ENCODE peak calls at places on chromosomes 2 and 18, in five cellular contexts. O, B, Y, W and J are unnamed samples.

GRCh38 chr2:55587-56448 is 9.5 kb upstream of the FAM110C start:
- DNase-seq in Y (no peak), B (no peak), W (no peak), O (no peak), J (no peak)

GRCh38 chr2:201797175-201797840 is 9.0 kb upstream of the CDK15 start:
- DNase-seq in B (no peak), O (peak; percentile 52), W (no peak), Y (no peak), J (no peak)

GRCh38 chr2:239516286-239516953 is 115.6 kb upstream of the HDAC4 start:
- DNase-seq in O (no peak), B (no peak), Y (no peak), W (no peak), J (no peak)

GRCh38 chr2:187013058-187013457 is 164.1 kb upstream of the ZSWIM2 start:
- DNase-seq in B (no peak), Y (no peak), O (no peak), W (no peak), J (no peak)

GRCh38 chr2:23606196-23606595 is 221.2 kb downstream of the KLHL29 start:
- DNase-seq in O (no peak), Y (no peak), W (no peak), B (no peak), J (no peak)

GRCh38 chr2:26008851-26009566 is 24.9 kb upstream of the RAB10 start:
- DNase-seq in W (peak; percentile 64), O (peak; percentile 94), Y (no peak), B (peak; percentile 73), J (no peak)

GRCh38 chr2:241136191-241136590 is 13.1 kb downstream of the PASK start:
- DNase-seq in O (no peak), Y (no peak), W (no peak), B (no peak), J (no peak)

GRCh38 chr2:134782792-134783191 is 55.6 kb upstream of the ACMSD start:
- DNase-seq in Y (peak; percentile 49), W (peak; percentile 26), B (no peak), O (peak; percentile 7), J (peak; percentile 25)

GRCh38 chr18:22594155-22594690 is 176.5 kb upstream of the CTAGE1 start:
- DNase-seq in O (no peak), Y (no peak), W (no peak), B (no peak), J (no peak)

GRCh38 chr2:46937457-46937856 is 21.9 kb upstream of the MCFD2 start:
- DNase-seq in O (no peak), W (no peak), Y (no peak), B (no peak), J (no peak)

GRCh38 chr18:50194623-50195532 is at the start of gene MYO5B:
- DNase-seq in B (peak; percentile 91), W (no peak), O (no peak), Y (peak; percentile 88), J (peak; percentile 83)

GRCh38 chr18:25814841-25815458 is 275.5 kb downstream of the SS18 start:
- DNase-seq in Y (peak; percentile 28), W (no peak), B (no peak), O (no peak), J (peak; percentile 36)

GRCh38 chr2:235595420-235596010 is 101.7 kb downstream of the AGAP1 start:
- DNase-seq in O (peak; percentile 71), Y (peak; percentile 66), W (peak; percentile 85), B (peak; percentile 71), J (peak; percentile 64)

GRCh38 chr2:19226871-19227270 is 131.6 kb downstream of the OSR1 start:
- DNase-seq in W (no peak), B (no peak), O (no peak), Y (no peak), J (no peak)

GRCh38 chr2:71685941-71686611 is 232.7 kb downstream of the DYSF start:
- DNase-seq in Y (no peak), W (no peak), O (no peak), B (no peak), J (no peak)

GRCh38 chr2:8514748-8515389 is 167.0 kb upstream of the ID2 start:
- DNase-seq in B (no peak), O (no peak), Y (peak; percentile 80), W (no peak), J (peak; percentile 77)

GRCh38 chr18:48721308-48721707 is 182.5 kb downstream of the CTIF start:
- DNase-seq in Y (no peak), W (no peak), O (no peak), B (no peak), J (no peak)

DNA sequence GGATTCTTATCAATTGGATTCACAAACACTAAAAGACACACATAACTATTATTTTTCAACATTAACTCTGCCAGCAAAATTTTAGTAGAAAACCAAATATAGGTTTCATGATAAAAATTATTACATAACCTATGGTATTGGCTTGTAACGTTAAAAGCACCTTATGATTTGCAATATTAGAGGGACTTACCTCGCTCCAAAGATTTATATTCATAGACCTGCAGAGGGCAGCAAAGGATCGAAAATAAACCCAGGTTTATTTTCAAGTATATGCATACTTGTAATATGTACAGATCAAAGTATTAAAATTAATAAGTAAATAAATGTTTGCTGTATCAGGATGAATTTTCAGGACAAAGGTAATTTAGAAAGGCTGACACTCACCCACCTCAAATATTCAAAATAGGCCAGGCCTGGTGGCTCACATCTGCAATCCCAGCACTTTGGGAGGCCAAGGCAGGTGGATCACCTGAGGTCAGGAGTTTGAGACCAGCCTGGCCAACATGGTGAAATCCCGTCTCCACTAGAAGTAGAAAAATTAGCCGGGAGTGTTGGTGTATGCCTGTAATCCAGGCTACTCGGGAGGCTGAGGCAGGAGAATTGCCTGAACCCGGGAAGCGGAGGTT is 45.3 kb downstream of the LRPPRC start:
- DNase-seq in W (peak; percentile 59), O (no peak), B (no peak), Y (peak; percentile 7), J (peak; percentile 11)
- TF ChIP-seq CTCF in W (no peak), O (peak; percentile 26), B (peak; percentile 19), Y (peak; percentile 29), J (peak; percentile 37)

GRCh38 chr2:205324355-205324754 is 357.9 kb upstream of the NRP2 start:
- DNase-seq in Y (no peak), W (no peak), O (no peak), B (no peak), J (no peak)

GRCh38 chr2:205321240-205321639 is 361.1 kb upstream of the NRP2 start:
- DNase-seq in O (no peak), B (no peak), Y (no peak), W (no peak), J (no peak)

GRCh38 chr2:205323929-205324328 is 358.4 kb upstream of the NRP2 start:
- DNase-seq in W (no peak), O (peak; percentile 3), B (no peak), Y (no peak), J (no peak)
- TF ChIP-seq CTCF in W (no peak), O (peak; percentile 35), B (no peak), Y (peak; percentile 43), J (peak; percentile 21)

GRCh38 chr2:57941826-57942225 is 104.8 kb upstream of the VRK2 start:
- DNase-seq in O (no peak), Y (no peak), W (no peak), B (no peak), J (no peak)

GRCh38 chr2:57943271-57943670 is 103.3 kb upstream of the VRK2 start:
- DNase-seq in O (peak; percentile 50), Y (no peak), B (no peak), W (no peak), J (no peak)

GRCh38 chr2:57947398-57947797 is 99.2 kb upstream of the VRK2 start:
- DNase-seq in B (no peak), O (no peak), Y (no peak), W (no peak), J (no peak)
- TF ChIP-seq CTCF in B (no peak), O (no peak), Y (no peak), W (no peak), J (no peak)

GRCh38 chr2:198930170-198930569 is 527.6 kb downstream of the SATB2 start:
- DNase-seq in O (no peak), W (no peak), B (no peak), Y (no peak), J (no peak)
- TF ChIP-seq CTCF in O (peak; percentile 17), W (no peak), B (no peak), Y (no peak), J (peak; percentile 11)

DNA sequence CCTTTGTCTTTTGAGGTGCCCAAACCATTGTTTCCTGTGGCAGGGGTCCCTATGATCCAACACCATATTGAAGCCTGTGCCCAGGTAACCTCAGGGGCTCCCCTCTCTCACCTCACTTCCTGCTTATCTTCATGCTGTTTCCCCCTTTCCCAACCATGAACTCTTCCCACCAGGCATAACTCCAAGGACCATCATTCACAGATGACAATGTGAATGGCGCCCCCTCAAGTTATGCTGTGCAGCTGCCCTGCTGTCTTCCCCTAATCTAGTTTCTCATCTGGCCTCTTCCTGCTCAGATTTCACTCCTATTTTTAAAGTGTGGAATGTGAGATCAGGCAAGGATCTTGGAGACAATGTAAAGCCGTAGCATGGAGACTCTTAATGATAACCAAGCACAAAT is 1.4 kb downstream of the GMPPA start:
- DNase-seq in O (no peak), B (no peak), W (no peak), Y (no peak), J (no peak)
- TF ChIP-seq CTCF in O (peak; percentile 56), B (no peak), W (peak; percentile 17), Y (no peak), J (no peak)

DNA sequence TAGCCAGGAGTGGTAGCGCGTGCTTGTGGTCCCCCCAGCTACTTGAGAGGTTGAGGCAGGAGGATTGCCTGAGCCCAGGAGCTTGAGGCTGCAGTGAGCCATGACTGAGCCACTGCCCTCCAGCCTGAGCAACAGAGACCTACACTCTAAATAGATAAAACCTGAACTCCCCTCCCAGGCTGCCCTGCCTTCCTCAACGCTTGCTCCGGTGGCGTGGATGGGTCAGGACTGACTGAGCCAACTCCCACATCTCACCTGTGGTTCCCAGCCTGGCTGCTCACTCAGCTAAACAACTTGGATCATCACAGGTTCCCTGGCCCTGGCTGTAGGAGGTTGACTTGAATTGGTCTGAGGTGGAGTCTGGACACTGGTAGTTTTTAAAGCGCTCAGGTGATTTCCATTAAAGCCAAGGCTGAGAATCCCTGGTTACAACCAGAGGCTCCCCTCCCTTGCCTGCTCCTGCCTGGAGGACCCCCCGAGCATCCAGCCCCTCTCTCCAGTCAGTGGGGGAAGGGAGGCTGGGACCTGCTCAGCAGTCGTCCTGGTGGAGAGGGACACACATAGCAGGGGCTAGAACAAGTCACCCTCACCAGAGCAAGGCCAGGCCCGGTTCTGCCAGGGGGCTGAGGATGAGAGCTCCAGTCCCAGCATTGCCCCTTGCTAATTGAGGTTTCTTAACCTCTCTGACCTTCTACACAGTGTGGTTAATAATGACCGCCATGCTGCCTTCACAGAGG is 47.0 kb upstream of the TAF1B start:
- DNase-seq in W (no peak), B (no peak), O (no peak), Y (no peak), J (no peak)
- TF ChIP-seq CTCF in W (no peak), B (no peak), O (no peak), Y (no peak), J (no peak)

DNA sequence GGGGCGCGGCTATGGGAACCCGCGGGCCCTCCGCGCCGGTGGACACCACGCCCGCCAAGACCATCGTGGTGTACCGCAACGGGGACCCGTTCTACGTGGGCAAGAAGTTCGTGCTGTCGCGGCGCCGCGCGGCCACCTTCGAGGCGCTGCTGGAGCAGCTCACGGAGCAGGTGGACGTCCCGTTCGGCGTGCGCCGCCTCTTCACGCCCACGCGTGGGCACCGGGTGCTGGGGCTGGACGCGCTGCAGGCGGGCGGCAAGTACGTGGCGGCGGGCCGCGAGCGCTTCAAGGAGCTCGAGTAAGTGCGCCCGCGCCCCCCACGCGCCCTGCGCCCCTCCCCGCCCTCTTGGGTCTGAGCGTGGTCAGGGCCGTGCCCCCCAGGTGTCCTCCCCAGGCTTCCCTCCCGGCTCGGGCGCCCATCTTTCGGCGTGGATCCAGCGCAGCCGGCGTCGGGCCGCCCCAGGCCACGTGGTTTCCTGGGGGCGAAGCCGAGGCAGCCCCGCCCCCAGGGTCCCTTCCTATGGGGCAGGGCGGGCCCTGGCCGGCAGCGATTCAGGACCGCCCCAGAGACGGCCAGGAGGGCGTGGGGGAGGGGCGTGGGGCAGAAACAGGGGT is 473 bp downstream of the DCDC2C start:
- DNase-seq in W (no peak), B (no peak), O (no peak), Y (no peak), J (no peak)
- TF ChIP-seq CTCF in W (no peak), B (no peak), O (no peak), Y (no peak), J (no peak)